ENCODE peak calls at places on chromosomes 6 and 20, in nine cellular contexts. One of them, this sample, is unnamed. For H3K4me1, the result is how much of the 10 kb centered on the place peaks cover.

GRCh38 chr20:44137210-44137781 is 49.7 kb downstream of the JPH2 start:
- DNase-seq in ascending aorta: peak
- DNase-seq in right lobe of liver: no peak
- DNase-seq in CD4-positive, alpha-beta memory T cell: no peak
- DNase-seq in transverse colon: peak
- DNase-seq in heart right ventricle: peak
- DNase-seq in H1: peak
- DNase-seq in neuronal stem cell: peak
- DNase-seq in CD8-positive, alpha-beta memory T cell: no peak
- DNase-seq in this sample: no peak

GRCh38 chr6:116536216-116536621 is 9.3 kb downstream of the TRAPPC3L start:
- DNase-seq in ascending aorta: no peak
- DNase-seq in right lobe of liver: no peak
- DNase-seq in CD4-positive, alpha-beta memory T cell: peak
- DNase-seq in transverse colon: no peak
- DNase-seq in heart right ventricle: no peak
- DNase-seq in H1: no peak
- DNase-seq in neuronal stem cell: peak
- DNase-seq in CD8-positive, alpha-beta memory T cell: peak
- DNase-seq in this sample: no peak

GRCh38 chr6:104983296-104983695 is 26.4 kb downstream of the LIN28B start:
- DNase-seq in ascending aorta: no peak
- DNase-seq in right lobe of liver: no peak
- DNase-seq in CD4-positive, alpha-beta memory T cell: no peak
- DNase-seq in transverse colon: no peak
- DNase-seq in heart right ventricle: no peak
- DNase-seq in H1: no peak
- DNase-seq in neuronal stem cell: no peak
- DNase-seq in CD8-positive, alpha-beta memory T cell: no peak
- DNase-seq in this sample: no peak

GRCh38 chr6:125790403-125791150 is at the start of gene NCOA7:
- DNase-seq in ascending aorta: peak
- DNase-seq in right lobe of liver: peak
- DNase-seq in CD4-positive, alpha-beta memory T cell: peak
- DNase-seq in transverse colon: peak
- DNase-seq in heart right ventricle: peak
- DNase-seq in H1: peak
- DNase-seq in neuronal stem cell: peak
- DNase-seq in CD8-positive, alpha-beta memory T cell: peak
- DNase-seq in this sample: peak

GRCh38 chr20:53949319-53949839 is 121.0 kb downstream of the BCAS1 start:
- DNase-seq in ascending aorta: peak
- DNase-seq in right lobe of liver: no peak
- DNase-seq in CD4-positive, alpha-beta memory T cell: peak
- DNase-seq in transverse colon: peak
- DNase-seq in heart right ventricle: peak
- DNase-seq in H1: peak
- DNase-seq in neuronal stem cell: no peak
- DNase-seq in CD8-positive, alpha-beta memory T cell: peak
- DNase-seq in this sample: no peak

GRCh38 chr20:34235875-34236274 is 5.3 kb upstream of the ASIP start:
- DNase-seq in ascending aorta: no peak
- DNase-seq in right lobe of liver: no peak
- DNase-seq in CD4-positive, alpha-beta memory T cell: no peak
- DNase-seq in transverse colon: no peak
- DNase-seq in heart right ventricle: no peak
- DNase-seq in H1: no peak
- DNase-seq in neuronal stem cell: no peak
- DNase-seq in CD8-positive, alpha-beta memory T cell: no peak
- DNase-seq in this sample: no peak

GRCh38 chr6:152270301-152270925 is 366.7 kb downstream of the SYNE1 start:
- DNase-seq in ascending aorta: no peak
- DNase-seq in right lobe of liver: no peak
- DNase-seq in CD4-positive, alpha-beta memory T cell: no peak
- DNase-seq in transverse colon: no peak
- DNase-seq in heart right ventricle: no peak
- DNase-seq in H1: no peak
- DNase-seq in neuronal stem cell: no peak
- DNase-seq in CD8-positive, alpha-beta memory T cell: no peak
- DNase-seq in this sample: no peak

GRCh38 chr20:48298424-48298823 is 513.1 kb upstream of the SULF2 start:
- DNase-seq in ascending aorta: no peak
- DNase-seq in right lobe of liver: no peak
- DNase-seq in CD4-positive, alpha-beta memory T cell: no peak
- DNase-seq in transverse colon: no peak
- DNase-seq in heart right ventricle: no peak
- DNase-seq in H1: no peak
- DNase-seq in neuronal stem cell: no peak
- DNase-seq in CD8-positive, alpha-beta memory T cell: no peak
- DNase-seq in this sample: no peak

GRCh38 chr20:20497242-20497985 is 129.5 kb downstream of the INSM1 start:
- DNase-seq in ascending aorta: no peak
- DNase-seq in right lobe of liver: no peak
- DNase-seq in CD4-positive, alpha-beta memory T cell: no peak
- DNase-seq in transverse colon: no peak
- DNase-seq in heart right ventricle: no peak
- DNase-seq in H1: no peak
- DNase-seq in neuronal stem cell: no peak
- DNase-seq in CD8-positive, alpha-beta memory T cell: no peak
- DNase-seq in this sample: no peak

GRCh38 chr20:57332105-57333089 is 2.8 kb downstream of the SPO11 start:
- DNase-seq in ascending aorta: no peak
- DNase-seq in right lobe of liver: no peak
- DNase-seq in CD4-positive, alpha-beta memory T cell: no peak
- DNase-seq in transverse colon: no peak
- DNase-seq in heart right ventricle: no peak
- DNase-seq in H1: no peak
- DNase-seq in neuronal stem cell: no peak
- DNase-seq in CD8-positive, alpha-beta memory T cell: no peak
- DNase-seq in this sample: no peak

GRCh38 chr6:136262940-136263339 is 12.8 kb upstream of the MTFR2 start:
- DNase-seq in ascending aorta: no peak
- DNase-seq in right lobe of liver: no peak
- DNase-seq in CD4-positive, alpha-beta memory T cell: no peak
- DNase-seq in transverse colon: no peak
- DNase-seq in heart right ventricle: no peak
- DNase-seq in H1: no peak
- DNase-seq in neuronal stem cell: no peak
- DNase-seq in CD8-positive, alpha-beta memory T cell: no peak
- DNase-seq in this sample: no peak

GRCh38 chr6:9496837-9497236 is 918.0 kb downstream of the TFAP2A start:
- DNase-seq in ascending aorta: no peak
- DNase-seq in right lobe of liver: no peak
- DNase-seq in CD4-positive, alpha-beta memory T cell: no peak
- DNase-seq in transverse colon: no peak
- DNase-seq in heart right ventricle: no peak
- DNase-seq in H1: no peak
- DNase-seq in neuronal stem cell: no peak
- DNase-seq in CD8-positive, alpha-beta memory T cell: no peak
- DNase-seq in this sample: no peak

GRCh38 chr6:50455029-50455428 is 258.3 kb upstream of the TFAP2D start:
- DNase-seq in ascending aorta: no peak
- DNase-seq in right lobe of liver: no peak
- DNase-seq in CD4-positive, alpha-beta memory T cell: no peak
- DNase-seq in transverse colon: no peak
- DNase-seq in heart right ventricle: no peak
- DNase-seq in H1: no peak
- DNase-seq in neuronal stem cell: no peak
- DNase-seq in CD8-positive, alpha-beta memory T cell: no peak
- DNase-seq in this sample: no peak

GRCh38 chr6:136037246-136037884 is 185.9 kb downstream of the PDE7B start:
- DNase-seq in ascending aorta: no peak
- DNase-seq in right lobe of liver: no peak
- DNase-seq in CD4-positive, alpha-beta memory T cell: no peak
- DNase-seq in transverse colon: no peak
- DNase-seq in heart right ventricle: no peak
- DNase-seq in H1: no peak
- DNase-seq in neuronal stem cell: no peak
- DNase-seq in CD8-positive, alpha-beta memory T cell: no peak
- DNase-seq in this sample: no peak

GRCh38 chr6:142271476-142271875 is 30.3 kb upstream of the ADGRG6 start:
- DNase-seq in ascending aorta: no peak
- DNase-seq in right lobe of liver: no peak
- DNase-seq in CD4-positive, alpha-beta memory T cell: no peak
- DNase-seq in transverse colon: no peak
- DNase-seq in heart right ventricle: no peak
- DNase-seq in H1: no peak
- DNase-seq in neuronal stem cell: no peak
- DNase-seq in CD8-positive, alpha-beta memory T cell: no peak
- DNase-seq in this sample: no peak

DNA sequence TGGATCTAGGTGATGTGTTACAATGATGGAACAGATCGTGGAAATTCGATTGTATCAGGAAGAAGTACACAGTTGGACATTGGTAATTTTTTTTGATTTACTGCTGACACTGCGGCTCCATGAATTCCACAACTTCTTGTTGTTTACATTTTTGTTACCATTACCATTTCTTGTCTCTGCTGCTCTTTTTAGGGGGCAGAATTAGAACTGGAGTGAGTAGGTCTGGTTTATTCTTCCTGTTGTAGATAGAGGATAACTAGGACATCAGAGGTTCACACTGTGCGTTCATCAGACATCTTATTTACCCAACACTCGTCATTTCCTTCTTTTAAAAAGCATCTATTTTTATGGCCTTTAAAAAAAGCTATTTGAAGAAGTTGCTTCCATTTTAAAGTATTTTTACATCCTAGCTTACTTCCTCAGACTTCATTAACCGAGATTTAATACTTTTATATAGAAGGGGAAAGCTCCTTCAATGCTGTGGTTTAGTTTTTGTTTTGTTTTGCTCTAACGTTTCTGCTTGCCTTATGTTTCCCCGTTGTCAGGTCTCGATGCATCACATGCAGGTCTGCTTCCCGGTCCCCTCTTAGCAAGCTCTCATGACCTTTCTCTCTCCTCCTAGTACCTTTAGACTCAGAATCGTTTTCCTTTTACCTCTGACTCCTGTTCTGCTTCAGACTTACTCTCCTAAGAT is 139.1 kb downstream of the ARID1B start:
- DNase-seq in ascending aorta: no peak
- DNase-seq in right lobe of liver: no peak
- DNase-seq in CD4-positive, alpha-beta memory T cell: no peak
- DNase-seq in transverse colon: no peak
- DNase-seq in heart right ventricle: no peak
- DNase-seq in H1: no peak
- DNase-seq in neuronal stem cell: no peak
- DNase-seq in CD8-positive, alpha-beta memory T cell: no peak
- DNase-seq in this sample: no peak
- H3K4me1 ChIP-seq in ascending aorta: under half
- H3K4me1 ChIP-seq in right lobe of liver: under half
- H3K4me1 ChIP-seq in CD4-positive, alpha-beta memory T cell: under half
- H3K4me1 ChIP-seq in transverse colon: under half
- H3K4me1 ChIP-seq in heart right ventricle: under half
- H3K4me1 ChIP-seq in H1: under half
- H3K4me1 ChIP-seq in neuronal stem cell: under half
- H3K4me1 ChIP-seq in CD8-positive, alpha-beta memory T cell: under half
- H3K4me1 ChIP-seq in this sample: under half

DNA sequence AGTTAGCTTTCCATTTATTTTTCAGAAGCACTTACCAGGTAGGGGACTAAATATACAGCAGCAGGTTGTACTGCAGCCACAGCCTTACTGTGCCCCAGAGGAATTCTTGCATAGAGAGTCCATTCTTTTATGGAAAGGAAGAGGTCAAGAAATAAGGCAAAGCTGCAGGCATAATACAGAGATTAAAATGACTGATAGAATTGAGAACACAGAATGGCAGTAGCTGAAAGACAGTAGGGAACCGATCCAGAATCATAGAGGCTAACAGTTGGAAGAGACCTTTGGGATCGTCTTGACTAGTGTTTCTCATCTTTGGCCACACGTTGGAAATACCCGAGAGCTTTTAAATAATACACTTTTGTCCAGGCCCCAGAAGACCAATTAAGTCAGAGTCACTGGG is 492.6 kb upstream of the SOX4 start:
- DNase-seq in ascending aorta: no peak
- DNase-seq in right lobe of liver: no peak
- DNase-seq in CD4-positive, alpha-beta memory T cell: no peak
- DNase-seq in transverse colon: no peak
- DNase-seq in heart right ventricle: no peak
- DNase-seq in H1: no peak
- DNase-seq in neuronal stem cell: no peak
- DNase-seq in CD8-positive, alpha-beta memory T cell: no peak
- DNase-seq in this sample: no peak
- H3K4me1 ChIP-seq in ascending aorta: under half
- H3K4me1 ChIP-seq in right lobe of liver: under half
- H3K4me1 ChIP-seq in CD4-positive, alpha-beta memory T cell: under half
- H3K4me1 ChIP-seq in transverse colon: under half
- H3K4me1 ChIP-seq in heart right ventricle: under half
- H3K4me1 ChIP-seq in H1: under half
- H3K4me1 ChIP-seq in neuronal stem cell: under half
- H3K4me1 ChIP-seq in CD8-positive, alpha-beta memory T cell: under half
- H3K4me1 ChIP-seq in this sample: under half

GRCh38 chr6:137808191-137808590 is 58.9 kb upstream of the TNFAIP3 start:
- DNase-seq in ascending aorta: no peak
- DNase-seq in right lobe of liver: no peak
- DNase-seq in CD4-positive, alpha-beta memory T cell: no peak
- DNase-seq in transverse colon: no peak
- DNase-seq in heart right ventricle: no peak
- DNase-seq in H1: no peak
- DNase-seq in neuronal stem cell: no peak
- DNase-seq in CD8-positive, alpha-beta memory T cell: no peak
- DNase-seq in this sample: no peak
- H3K4me1 ChIP-seq in ascending aorta: under half
- H3K4me1 ChIP-seq in right lobe of liver: under half
- H3K4me1 ChIP-seq in CD4-positive, alpha-beta memory T cell: under half
- H3K4me1 ChIP-seq in transverse colon: under half
- H3K4me1 ChIP-seq in heart right ventricle: under half
- H3K4me1 ChIP-seq in H1: under half
- H3K4me1 ChIP-seq in neuronal stem cell: under half
- H3K4me1 ChIP-seq in CD8-positive, alpha-beta memory T cell: under half
- H3K4me1 ChIP-seq in this sample: under half

GRCh38 chr6:144657691-144658090 is 372.6 kb downstream of the UTRN start:
- DNase-seq in ascending aorta: no peak
- DNase-seq in right lobe of liver: no peak
- DNase-seq in CD4-positive, alpha-beta memory T cell: no peak
- DNase-seq in transverse colon: no peak
- DNase-seq in heart right ventricle: no peak
- DNase-seq in H1: no peak
- DNase-seq in neuronal stem cell: no peak
- DNase-seq in CD8-positive, alpha-beta memory T cell: no peak
- DNase-seq in this sample: no peak

GRCh38 chr6:144653885-144654505 is 368.9 kb downstream of the UTRN start:
- DNase-seq in ascending aorta: no peak
- DNase-seq in right lobe of liver: no peak
- DNase-seq in CD4-positive, alpha-beta memory T cell: peak
- DNase-seq in transverse colon: no peak
- DNase-seq in heart right ventricle: no peak
- DNase-seq in H1: no peak
- DNase-seq in neuronal stem cell: no peak
- DNase-seq in CD8-positive, alpha-beta memory T cell: peak
- DNase-seq in this sample: no peak

GRCh38 chr6:144659202-144659731 is 374.1 kb downstream of the UTRN start:
- DNase-seq in ascending aorta: no peak
- DNase-seq in right lobe of liver: no peak
- DNase-seq in CD4-positive, alpha-beta memory T cell: peak
- DNase-seq in transverse colon: peak
- DNase-seq in heart right ventricle: no peak
- DNase-seq in H1: no peak
- DNase-seq in neuronal stem cell: peak
- DNase-seq in CD8-positive, alpha-beta memory T cell: no peak
- DNase-seq in this sample: no peak

GRCh38 chr6:144652292-144652891 is 367.3 kb downstream of the UTRN start:
- DNase-seq in ascending aorta: no peak
- DNase-seq in right lobe of liver: no peak
- DNase-seq in CD4-positive, alpha-beta memory T cell: no peak
- DNase-seq in transverse colon: no peak
- DNase-seq in heart right ventricle: no peak
- DNase-seq in H1: no peak
- DNase-seq in neuronal stem cell: no peak
- DNase-seq in CD8-positive, alpha-beta memory T cell: no peak
- DNase-seq in this sample: no peak

GRCh38 chr6:144655376-144655775 is 370.2 kb downstream of the UTRN start:
- DNase-seq in ascending aorta: no peak
- DNase-seq in right lobe of liver: no peak
- DNase-seq in CD4-positive, alpha-beta memory T cell: no peak
- DNase-seq in transverse colon: no peak
- DNase-seq in heart right ventricle: no peak
- DNase-seq in H1: no peak
- DNase-seq in neuronal stem cell: no peak
- DNase-seq in CD8-positive, alpha-beta memory T cell: no peak
- DNase-seq in this sample: no peak
- H3K4me1 ChIP-seq in ascending aorta: under half
- H3K4me1 ChIP-seq in right lobe of liver: under half
- H3K4me1 ChIP-seq in CD4-positive, alpha-beta memory T cell: half or more
- H3K4me1 ChIP-seq in transverse colon: under half
- H3K4me1 ChIP-seq in heart right ventricle: under half
- H3K4me1 ChIP-seq in H1: under half
- H3K4me1 ChIP-seq in neuronal stem cell: under half
- H3K4me1 ChIP-seq in CD8-positive, alpha-beta memory T cell: under half
- H3K4me1 ChIP-seq in this sample: under half